ENCODE peak calls at places on chromosome 12, in six cellular contexts. One of them, this sample, is unnamed.

GRCh38 chr12:26112232-26112631 is 12.6 kb downstream of the BHLHE41 start:
- DNase-seq in dorsolateral prefrontal cortex: no peak
- DNase-seq in mesenchymal stem cell: no peak
- DNase-seq in activated naive CD4-positive, alpha-beta T cell treated with anti-CD3 and anti-CD28 coated beads for 36 hours: no peak
- DNase-seq in C1 segment of cervical spinal cord: no peak
- DNase-seq in H1: no peak
- DNase-seq in this sample: no peak

GRCh38 chr12:64203775-64204174 is 18.3 kb downstream of the KICS2 start:
- DNase-seq in dorsolateral prefrontal cortex: no peak
- DNase-seq in mesenchymal stem cell: no peak
- DNase-seq in activated naive CD4-positive, alpha-beta T cell treated with anti-CD3 and anti-CD28 coated beads for 36 hours: no peak
- DNase-seq in C1 segment of cervical spinal cord: no peak
- DNase-seq in H1: no peak
- DNase-seq in this sample: no peak

GRCh38 chr12:24222968-24223367 is 273.5 kb upstream of the SOX5 start:
- DNase-seq in dorsolateral prefrontal cortex: no peak
- DNase-seq in mesenchymal stem cell: peak; percentile 77
- DNase-seq in activated naive CD4-positive, alpha-beta T cell treated with anti-CD3 and anti-CD28 coated beads for 36 hours: no peak
- DNase-seq in C1 segment of cervical spinal cord: no peak
- DNase-seq in H1: no peak
- DNase-seq in this sample: no peak

GRCh38 chr12:122200541-122201175 is 2.9 kb upstream of the B3GNT4 start:
- DNase-seq in dorsolateral prefrontal cortex: no peak
- DNase-seq in mesenchymal stem cell: no peak
- DNase-seq in activated naive CD4-positive, alpha-beta T cell treated with anti-CD3 and anti-CD28 coated beads for 36 hours: no peak
- DNase-seq in C1 segment of cervical spinal cord: no peak
- DNase-seq in H1: no peak
- DNase-seq in this sample: no peak

GRCh38 chr12:3152013-3152412 is 74.8 kb downstream of the TSPAN9 start:
- DNase-seq in dorsolateral prefrontal cortex: no peak
- DNase-seq in mesenchymal stem cell: peak; percentile 42
- DNase-seq in activated naive CD4-positive, alpha-beta T cell treated with anti-CD3 and anti-CD28 coated beads for 36 hours: no peak
- DNase-seq in C1 segment of cervical spinal cord: no peak
- DNase-seq in H1: no peak
- DNase-seq in this sample: no peak

GRCh38 chr12:112962561-112962960 is 15.8 kb upstream of the OAS2 start:
- DNase-seq in dorsolateral prefrontal cortex: no peak
- DNase-seq in mesenchymal stem cell: no peak
- DNase-seq in activated naive CD4-positive, alpha-beta T cell treated with anti-CD3 and anti-CD28 coated beads for 36 hours: no peak
- DNase-seq in C1 segment of cervical spinal cord: no peak
- DNase-seq in H1: no peak
- DNase-seq in this sample: no peak

GRCh38 chr12:111447571-111448265 is 42.0 kb downstream of the SH2B3 start:
- DNase-seq in dorsolateral prefrontal cortex: peak; percentile 33
- DNase-seq in mesenchymal stem cell: no peak
- DNase-seq in activated naive CD4-positive, alpha-beta T cell treated with anti-CD3 and anti-CD28 coated beads for 36 hours: no peak
- DNase-seq in C1 segment of cervical spinal cord: no peak
- DNase-seq in H1: no peak
- DNase-seq in this sample: no peak

GRCh38 chr12:89636776-89637160 is 71.9 kb downstream of the ATP2B1 start:
- DNase-seq in dorsolateral prefrontal cortex: no peak
- DNase-seq in mesenchymal stem cell: no peak
- DNase-seq in activated naive CD4-positive, alpha-beta T cell treated with anti-CD3 and anti-CD28 coated beads for 36 hours: no peak
- DNase-seq in C1 segment of cervical spinal cord: no peak
- DNase-seq in H1: no peak
- DNase-seq in this sample: no peak

GRCh38 chr12:12819752-12820311 is 6.7 kb downstream of the DDX47 start:
- DNase-seq in dorsolateral prefrontal cortex: no peak
- DNase-seq in mesenchymal stem cell: peak; percentile 90
- DNase-seq in activated naive CD4-positive, alpha-beta T cell treated with anti-CD3 and anti-CD28 coated beads for 36 hours: no peak
- DNase-seq in C1 segment of cervical spinal cord: no peak
- DNase-seq in H1: no peak
- DNase-seq in this sample: no peak

GRCh38 chr12:110888256-110888991 is 32.0 kb downstream of the MYL2 start:
- DNase-seq in dorsolateral prefrontal cortex: no peak
- DNase-seq in mesenchymal stem cell: no peak
- DNase-seq in activated naive CD4-positive, alpha-beta T cell treated with anti-CD3 and anti-CD28 coated beads for 36 hours: no peak
- DNase-seq in C1 segment of cervical spinal cord: no peak
- DNase-seq in H1: no peak
- DNase-seq in this sample: no peak